ENCODE peak calls at places on chromosome 2, in five cellular contexts. M, V, B, R and C are unnamed samples.

GRCh38 chr2:174120346-174120745 is 128.0 kb downstream of the OLA1 start:
- DNase-seq in M (no peak), V (no peak), B (no peak), R (peak), C (no peak)

GRCh38 chr2:134190807-134191203 is 63.1 kb upstream of the MGAT5 start:
- DNase-seq in M (no peak), V (no peak), B (no peak), R (no peak), C (no peak)

GRCh38 chr2:75666821-75667344 is 20.3 kb downstream of the MRPL19 start:
- DNase-seq in M (no peak), V (no peak), B (no peak), R (no peak), C (no peak)

GRCh38 chr2:186113284-186113683 is 372.8 kb upstream of the ZC3H15 start:
- DNase-seq in M (no peak), V (no peak), B (no peak), R (no peak), C (no peak)

GRCh38 chr2:71893646-71894045 is 254.0 kb downstream of the CYP26B1 start:
- DNase-seq in M (no peak), V (no peak), B (no peak), R (no peak), C (no peak)

GRCh38 chr2:239871481-239872435 is 153.4 kb downstream of the NDUFA10 start:
- DNase-seq in M (no peak), V (no peak), B (no peak), R (no peak), C (no peak)

GRCh38 chr2:75547345-75548035 is 13.2 kb downstream of the EVA1A start:
- DNase-seq in M (no peak), V (no peak), B (no peak), R (no peak), C (no peak)

GRCh38 chr2:160324161-160324768 is 124.2 kb upstream of the ITGB6 start:
- DNase-seq in M (peak), V (peak), B (peak), R (peak), C (peak)

GRCh38 chr2:6909431-6910385 is 7.5 kb upstream of the RNF144A start:
- DNase-seq in M (no peak), V (no peak), B (no peak), R (peak), C (no peak)

GRCh38 chr2:165079432-165079831 is 124.1 kb upstream of the SLC38A11 start:
- DNase-seq in M (no peak), V (no peak), B (no peak), R (no peak), C (no peak)

GRCh38 chr2:38075436-38076249 is at the start of gene CYP1B1:
- DNase-seq in M (no peak), V (no peak), B (no peak), R (no peak), C (no peak)

GRCh38 chr2:120765911-120766757 is 30.5 kb downstream of the GLI2 start:
- DNase-seq in M (no peak), V (no peak), B (no peak), R (no peak), C (no peak)

GRCh38 chr2:238720232-238720672 is 127.6 kb upstream of the TWIST2 start:
- DNase-seq in M (no peak), V (peak), B (peak), R (peak), C (no peak)